ENCODE peak calls at places on chromosomes 5 and 9, in six cellular contexts. F is HepG2, Z is smooth muscle cell of the brain vasculature, L is NCI-H1417, N is A673, A is K562. P is an unnamed sample.

GRCh38 chr9:629136-629535 is 212.4 kb upstream of the DMRT1 start:
- DNase-seq in F (no peak), Z (no peak), N (no peak), L (no peak), A (no peak), P (peak; percentile 27)

GRCh38 chr5:141812512-141812911 is 65.7 kb downstream of the PCDH1 start:
- DNase-seq in A (no peak), F (no peak), Z (no peak), N (no peak), L (no peak), P (no peak)

GRCh38 chr9:107465467-107466451 is 23.8 kb downstream of the KLF4 start:
- DNase-seq in A (peak; percentile 57), L (no peak), F (no peak), N (peak; percentile 61), Z (no peak), P (no peak)

GRCh38 chr5:112548246-112548982 is 129.3 kb upstream of the EPB41L4A start:
- DNase-seq in F (no peak), A (peak; percentile 40), L (no peak), Z (no peak), N (no peak), P (no peak)

GRCh38 chr9:70466976-70467551 is 52.6 kb upstream of the KLF9 start:
- DNase-seq in A (no peak), F (no peak), L (no peak), Z (no peak), N (no peak), P (no peak)

GRCh38 chr9:130142635-130143034 is 29.6 kb upstream of the NCS1 start:
- DNase-seq in F (no peak), N (no peak), A (no peak), L (no peak), Z (no peak), P (no peak)

GRCh38 chr9:82129708-82130107 is 141.1 kb downstream of the SPATA31D1 start:
- DNase-seq in F (no peak), Z (no peak), L (no peak), N (no peak), A (no peak), P (no peak)

GRCh38 chr5:101288633-101289032 is 385.6 kb upstream of the ST8SIA4 start:
- DNase-seq in N (no peak), Z (no peak), A (no peak), F (no peak), L (no peak), P (no peak)

GRCh38 chr5:10762776-10763500 is 1.9 kb upstream of the DAP start:
- DNase-seq in N (no peak), L (no peak), A (peak; percentile 30), F (no peak), Z (no peak), P (no peak)

GRCh38 chr9:14205463-14205862 is 108.5 kb downstream of the NFIB start:
- DNase-seq in L (no peak), A (no peak), Z (no peak), F (no peak), N (no peak), P (peak; percentile 15)

GRCh38 chr5:176771102-176771845 is 39.1 kb upstream of the UNC5A start:
- DNase-seq in L (no peak), A (no peak), F (no peak), N (no peak), Z (no peak), P (no peak)

GRCh38 chr5:173954671-173955605 is 34.0 kb upstream of the C5orf47 start:
- DNase-seq in N (no peak), Z (no peak), F (no peak), L (no peak), A (no peak), P (no peak)

GRCh38 chr9:119793272-119793671 is 424.0 kb upstream of the BRINP1 start:
- DNase-seq in F (no peak), A (no peak), Z (no peak), N (no peak), L (no peak), P (no peak)

GRCh38 chr5:109873687-109874086 is 184.0 kb downstream of the MAN2A1 start:
- DNase-seq in Z (no peak), F (no peak), N (no peak), A (no peak), L (no peak), P (no peak)

GRCh38 chr9:21323091-21323490 is 12.1 kb downstream of the KLHL9 start:
- DNase-seq in Z (no peak), A (no peak), L (peak; percentile 28), F (no peak), N (no peak), P (no peak)

GRCh38 chr9:133888048-133888778 is 103.9 kb downstream of the VAV2 start:
- DNase-seq in Z (no peak), L (peak; percentile 99), N (no peak), A (peak; percentile 16), F (peak; percentile 83), P (peak; percentile 68)

GRCh38 chr5:149153751-149154610 is 12.7 kb downstream of the ABLIM3 start:
- DNase-seq in Z (no peak), N (no peak), L (peak; percentile 77), F (peak; percentile 50), A (no peak), P (no peak)

GRCh38 chr9:75432386-75432785 is 344.1 kb downstream of the OSTF1 start:
- DNase-seq in A (no peak), N (no peak), F (no peak), L (no peak), Z (no peak), P (no peak)